ENCODE peak calls at places on chromosome 14, in seven cellular contexts. J, A, T, E, K, U and R are unnamed samples.

GRCh38 chr14:67620217-67620789 is 583 bp downstream of the ARG2 start:
- DNase-seq in J (no peak), A (no peak), T (no peak), E (no peak), K (peak; percentile 7), U (no peak), R (peak; percentile 4)

GRCh38 chr14:67853748-67854147 is 34.2 kb downstream of the RAD51B start:
- DNase-seq in J (no peak), A (no peak), T (no peak), E (no peak), K (no peak), U (no peak), R (no peak)

GRCh38 chr14:68361231-68361630 is 431.6 kb downstream of the ZFP36L1 start:
- DNase-seq in J (no peak), A (no peak), T (no peak), E (no peak), K (peak; percentile 43), U (no peak), R (no peak)

GRCh38 chr14:104138098-104138890 is at the start of gene KIF26A:
- DNase-seq in J (no peak), A (no peak), T (no peak), E (peak; percentile 57), K (no peak), U (peak; percentile 73), R (no peak)

GRCh38 chr14:87397499-87397898 is 595.5 kb downstream of the GALC start:
- DNase-seq in J (no peak), A (no peak), T (no peak), E (no peak), K (no peak), U (no peak), R (no peak)

GRCh38 chr14:95361373-95362179 is 41.9 kb upstream of the CLMN start:
- DNase-seq in J (no peak), A (no peak), T (no peak), E (peak; percentile 65), K (no peak), U (no peak), R (peak; percentile 29)

GRCh38 chr14:78747809-78748208 is 577.6 kb downstream of the NRXN3 start:
- DNase-seq in J (no peak), A (no peak), T (no peak), E (no peak), K (no peak), U (no peak), R (no peak)

GRCh38 chr14:64632056-64632455 is 72.2 kb upstream of the PLEKHG3 start:
- DNase-seq in J (no peak), A (no peak), T (no peak), E (no peak), K (no peak), U (no peak), R (no peak)

GRCh38 chr14:35992816-35993511 is 166.8 kb downstream of the BRMS1L start:
- DNase-seq in J (no peak), A (no peak), T (no peak), E (no peak), K (no peak), U (no peak), R (no peak)

GRCh38 chr14:63949696-63950095 is 96.9 kb downstream of the SYNE2 start:
- DNase-seq in J (no peak), A (no peak), T (no peak), E (no peak), K (peak; percentile 65), U (no peak), R (no peak)

GRCh38 chr14:72792051-72792788 is 101.7 kb downstream of the DPF3 start:
- DNase-seq in J (no peak), A (peak; percentile 62), T (peak; percentile 33), E (peak; percentile 81), K (no peak), U (no peak), R (no peak)

GRCh38 chr14:60061371-60061770 is 30.4 kb upstream of the PCNX4 start:
- DNase-seq in J (peak; percentile 11), A (no peak), T (no peak), E (no peak), K (no peak), U (no peak), R (no peak)

GRCh38 chr14:72678360-72678759 is 215.5 kb downstream of the DPF3 start:
- DNase-seq in J (peak; percentile 47), A (no peak), T (no peak), E (no peak), K (peak; percentile 87), U (no peak), R (no peak)

GRCh38 chr14:92877757-92878431 is 45.1 kb upstream of the CHGA start:
- DNase-seq in J (no peak), A (no peak), T (no peak), E (peak; percentile 78), K (no peak), U (no peak), R (no peak)

GRCh38 chr14:32939254-32940065 is 781 bp downstream of the NPAS3 start:
- DNase-seq in J (no peak), A (peak; percentile 80), T (no peak), E (peak; percentile 84), K (peak; percentile 16), U (no peak), R (peak; percentile 20)

GRCh38 chr14:77086017-77086727 is 11.9 kb upstream of the CIPC start:
- DNase-seq in J (no peak), A (no peak), T (no peak), E (no peak), K (peak; percentile 54), U (no peak), R (no peak)

GRCh38 chr14:30915596-30915995 is 41.2 kb downstream of the COCH start:
- DNase-seq in J (no peak), A (no peak), T (no peak), E (no peak), K (no peak), U (no peak), R (no peak)

GRCh38 chr14:22039938-22040780 is 366.5 kb upstream of the OR4E1 start:
- DNase-seq in J (no peak), A (no peak), T (no peak), E (no peak), K (no peak), U (no peak), R (peak; percentile 24)
- TF ChIP-seq CTCF in J (peak; percentile 22), A (no peak), T (no peak), E (peak; percentile 9), K (peak; percentile 33), U (peak; percentile 70), R (no peak)

DNA sequence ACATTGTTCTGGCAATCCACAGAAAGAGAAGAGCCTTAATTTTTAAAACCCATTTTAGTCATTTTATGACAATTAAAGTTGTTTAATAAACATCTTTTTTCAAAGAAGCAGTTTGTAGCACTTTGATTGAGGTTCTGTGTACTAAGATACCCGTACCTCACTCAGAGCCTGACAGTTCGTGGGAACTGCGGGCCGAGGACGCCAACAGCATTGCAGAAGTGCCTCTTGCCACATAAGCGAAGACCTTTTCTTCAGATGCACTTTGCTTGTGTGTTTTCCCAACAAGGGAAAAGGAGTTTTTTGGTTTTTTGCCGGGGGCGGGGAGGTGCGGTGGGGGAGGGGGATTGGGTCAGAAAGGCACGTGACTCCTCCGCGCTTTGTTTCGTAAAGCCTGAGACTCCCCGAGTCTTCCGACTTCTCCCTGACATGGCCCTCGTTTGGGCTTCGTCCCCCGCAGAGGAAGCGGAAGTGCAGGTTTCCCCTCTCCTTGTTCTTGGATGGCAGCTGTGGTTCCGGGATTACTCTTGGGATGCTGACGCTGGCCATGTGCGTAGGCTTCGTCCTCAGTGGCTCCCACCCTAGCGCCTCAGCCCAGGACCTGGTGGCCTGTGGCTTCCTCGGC is 70.8 kb downstream of the WDR20 start:
- DNase-seq in J (no peak), A (no peak), T (no peak), E (no peak), K (no peak), U (peak; percentile 44), R (no peak)
- TF ChIP-seq CTCF in J (no peak), A (no peak), T (no peak), E (no peak), K (no peak), U (no peak), R (no peak)

GRCh38 chr14:100645200-100645985 is 58.2 kb upstream of the BEGAIN start:
- DNase-seq in J (no peak), A (peak; percentile 84), T (peak; percentile 19), E (peak; percentile 82), K (peak; percentile 76), U (peak; percentile 90), R (peak; percentile 91)
- TF ChIP-seq CTCF in J (peak; percentile 81), A (peak; percentile 35), T (peak; percentile 27), E (peak; percentile 61), K (peak; percentile 82), U (peak; percentile 87), R (peak; percentile 78)

DNA sequence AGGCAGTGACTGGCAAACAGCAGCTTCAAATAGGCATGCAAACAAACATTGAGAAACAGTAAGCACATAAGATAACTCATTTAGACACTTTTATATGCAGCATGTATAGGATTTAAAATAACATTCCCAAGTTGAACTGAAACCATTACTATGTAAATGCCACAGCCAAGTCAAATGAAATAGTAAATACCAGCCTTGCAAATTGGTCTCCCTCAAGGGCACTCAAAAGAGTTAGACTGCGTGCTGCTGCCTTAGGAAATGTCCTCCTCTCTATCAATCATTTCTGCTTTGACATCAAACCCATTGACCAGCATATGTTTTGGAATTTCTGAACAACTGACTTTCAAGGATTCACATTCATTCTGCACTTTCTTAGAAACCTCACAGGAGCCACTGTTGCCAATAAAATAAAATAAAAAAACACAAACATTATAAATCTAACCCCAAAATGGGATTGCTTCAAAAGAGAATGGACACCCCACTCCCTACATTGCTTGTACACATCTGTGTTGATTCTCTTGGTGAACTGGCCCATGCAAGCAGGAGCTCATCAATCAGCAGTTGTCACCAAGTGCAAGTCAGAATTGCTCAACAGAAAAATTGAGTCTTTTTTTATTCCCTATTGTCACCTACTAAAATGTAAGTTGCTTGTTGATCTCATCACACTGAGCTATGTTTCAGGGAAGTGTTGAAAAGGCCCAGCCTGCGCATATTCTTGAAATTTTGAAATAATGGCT is 256.2 kb downstream of the DAD1 start:
- DNase-seq in J (no peak), A (no peak), T (no peak), E (no peak), K (no peak), U (no peak), R (no peak)
- TF ChIP-seq CTCF in J (no peak), A (no peak), T (no peak), E (no peak), K (no peak), U (no peak), R (no peak)